ENCODE peak calls at places on chromosome 6, in eight cellular contexts. S is psoas muscle; T is mesendoderm; U is aorta; C is ovary; P is GM23338; I is CD8-positive, alpha-beta memory T cell; L is lower lobe of right lung. E is an unnamed sample. For H3K27me3, the result is how much of the 10 kb centered on the place peaks cover.

GRCh38 chr6:56802570-56802969 is 152.3 kb upstream of the BEND6 start:
- DNase-seq in T (no peak), P (no peak), L (no peak), S (no peak), U (no peak), I (no peak), C (no peak), E (peak)

GRCh38 chr6:107965746-107966145 is 7.7 kb upstream of the SEC63 start:
- DNase-seq in U (no peak), P (no peak), L (no peak), I (no peak), S (no peak), C (no peak), T (no peak), E (peak)

GRCh38 chr6:112279044-112279916 is 24.9 kb upstream of the LAMA4 start:
- DNase-seq in I (no peak), S (no peak), P (no peak), U (no peak), L (no peak), C (no peak), T (no peak), E (no peak)

GRCh38 chr6:46850781-46851180 is 57.6 kb downstream of the MEP1A start:
- DNase-seq in S (no peak), L (no peak), T (no peak), I (no peak), P (no peak), U (no peak), C (no peak), E (no peak)

GRCh38 chr6:33698494-33698893 is 13.0 kb downstream of the UQCC2 start:
- DNase-seq in U (no peak), S (no peak), T (no peak), L (peak), P (no peak), C (no peak), I (no peak), E (no peak)

GRCh38 chr6:43886717-43887339 is 116.8 kb downstream of the VEGFA start:
- DNase-seq in T (no peak), P (no peak), I (no peak), L (no peak), C (no peak), S (no peak), U (no peak), E (no peak)

GRCh38 chr6:19697744-19698290 is 139.4 kb upstream of the ID4 start:
- DNase-seq in C (no peak), L (no peak), U (no peak), S (no peak), P (no peak), I (no peak), T (no peak), E (peak)

GRCh38 chr6:116866281-116866871 is 10.7 kb upstream of the RFX6 start:
- DNase-seq in P (peak), T (peak), U (no peak), S (no peak), L (no peak), I (no peak), C (no peak), E (no peak)

GRCh38 chr6:157459327-157459726 is 78.3 kb downstream of the ZDHHC14 start:
- DNase-seq in P (no peak), C (no peak), T (no peak), S (no peak), U (no peak), I (no peak), L (no peak), E (no peak)

GRCh38 chr6:33277663-33278391 is 904 bp downstream of the B3GALT4 start:
- DNase-seq in P (peak), C (no peak), L (no peak), T (no peak), U (no peak), S (no peak), I (peak), E (peak)

GRCh38 chr6:108896111-108896661 is 48.0 kb downstream of the ARMC2 start:
- DNase-seq in T (no peak), S (no peak), I (no peak), P (no peak), U (no peak), C (no peak), L (no peak), E (peak)

GRCh38 chr6:20539387-20539786 is 5.1 kb downstream of the CDKAL1 start:
- DNase-seq in U (no peak), L (no peak), P (no peak), T (no peak), I (no peak), C (no peak), S (no peak), E (no peak)

GRCh38 chr6:42046491-42047219 is 3.7 kb upstream of the TAF8 start:
- DNase-seq in L (no peak), T (no peak), C (no peak), U (peak), I (no peak), P (no peak), S (no peak), E (no peak)
- H3K4me3 ChIP-seq in L (peak), T (no peak), C (no peak), U (no peak), I (peak), P (no peak), S (peak), E (no peak)

GRCh38 chr6:29557320-29557719 is 2.2 kb downstream of the UBD start:
- DNase-seq in P (peak), C (no peak), I (no peak), S (no peak), T (no peak), U (no peak), L (no peak), E (no peak)
- H3K27me3 ChIP-seq in P (under half), C (under half), I (under half), S (half or more), T (under half), U (under half), L (under half), E (under half)

GRCh38 chr6:50818673-50819072 is at the start of gene TFAP2B:
- DNase-seq in L (no peak), P (no peak), U (no peak), I (no peak), C (no peak), T (no peak), S (no peak), E (no peak)

GRCh38 chr6:50819527-50819905 is 845 bp downstream of the TFAP2B start:
- DNase-seq in C (no peak), I (no peak), T (no peak), L (no peak), U (peak), S (no peak), P (no peak), E (peak)

GRCh38 chr6:50816115-50816675 is 2.5 kb upstream of the TFAP2B start:
- DNase-seq in U (peak), P (peak), S (peak), I (peak), L (peak), T (peak), C (no peak), E (peak)

GRCh38 chr6:50816947-50817637 is 1.6 kb upstream of the TFAP2B start:
- DNase-seq in T (no peak), I (no peak), C (no peak), S (no peak), P (no peak), U (no peak), L (no peak), E (no peak)

GRCh38 chr6:50817638-50817950 is 1.1 kb upstream of the TFAP2B start:
- DNase-seq in L (no peak), C (no peak), T (no peak), S (no peak), U (no peak), P (no peak), I (no peak), E (no peak)
- H3K4me3 ChIP-seq in L (no peak), C (no peak), T (no peak), S (no peak), U (no peak), P (no peak), I (no peak), E (no peak)

GRCh38 chr6:69233195-69233524 is 563.6 kb downstream of the LMBRD1 start:
- DNase-seq in C (no peak), U (no peak), P (peak), S (no peak), T (no peak), L (no peak), I (no peak), E (no peak)

GRCh38 chr6:69232506-69233194 is 564.2 kb downstream of the LMBRD1 start:
- DNase-seq in T (peak), P (peak), U (peak), I (no peak), C (peak), L (peak), S (peak), E (peak)

GRCh38 chr6:69231983-69232382 is 564.8 kb downstream of the LMBRD1 start:
- DNase-seq in T (no peak), L (no peak), U (no peak), P (no peak), I (no peak), S (no peak), C (no peak), E (no peak)
- H3K27me3 ChIP-seq in T (under half), L (under half), U (under half), P (under half), I (under half), S (under half), C (under half), E (under half)

GRCh38 chr6:71412559-71412958 is 123.9 kb downstream of the OGFRL1 start:
- DNase-seq in U (no peak), L (no peak), P (no peak), C (no peak), S (peak), I (no peak), T (peak), E (no peak)

GRCh38 chr6:71408966-71409723 is 120.5 kb downstream of the OGFRL1 start:
- DNase-seq in U (no peak), L (no peak), T (no peak), S (no peak), I (no peak), P (no peak), C (no peak), E (no peak)

GRCh38 chr6:71411882-71412281 is 123.3 kb downstream of the OGFRL1 start:
- DNase-seq in L (no peak), I (no peak), P (no peak), T (no peak), U (no peak), S (no peak), C (no peak), E (no peak)

GRCh38 chr6:71410681-71411080 is 122.1 kb downstream of the OGFRL1 start:
- DNase-seq in C (no peak), I (no peak), L (no peak), T (no peak), S (no peak), U (no peak), P (no peak), E (no peak)

GRCh38 chr6:71410164-71410566 is 121.6 kb downstream of the OGFRL1 start:
- DNase-seq in L (no peak), U (no peak), T (no peak), S (no peak), I (no peak), C (no peak), P (no peak), E (no peak)
- H3K4me3 ChIP-seq in L (no peak), U (no peak), T (no peak), S (no peak), I (no peak), C (no peak), P (no peak), E (no peak)

E was measured in MG63.